ENCODE peak calls at places on chromosomes 6 and 20, in ten cellular contexts. One of them, this sample, is unnamed.

GRCh38 chr20:44357555-44358130 is 2.1 kb downstream of the HNF4A start:
- DNase-seq in CD8-positive, alpha-beta T cell: no peak
- DNase-seq in heart right ventricle: no peak
- DNase-seq in fibroblast of mammary gland: no peak
- DNase-seq in H1: no peak
- DNase-seq in left ventricle myocardium inferior: peak
- DNase-seq in WERI-Rb-1: no peak
- DNase-seq in bronchial epithelial cell: no peak
- DNase-seq in A549: no peak
- DNase-seq in fibroblast of lung: peak
- DNase-seq in this sample: no peak

GRCh38 chr20:32362924-32363364 is 4.8 kb downstream of the ASXL1 start:
- DNase-seq in CD8-positive, alpha-beta T cell: no peak
- DNase-seq in heart right ventricle: no peak
- DNase-seq in fibroblast of mammary gland: no peak
- DNase-seq in H1: no peak
- DNase-seq in left ventricle myocardium inferior: no peak
- DNase-seq in WERI-Rb-1: no peak
- DNase-seq in bronchial epithelial cell: no peak
- DNase-seq in A549: no peak
- DNase-seq in fibroblast of lung: no peak
- DNase-seq in this sample: no peak

GRCh38 chr6:40346241-40346640 is 240.9 kb downstream of the LRFN2 start:
- DNase-seq in CD8-positive, alpha-beta T cell: no peak
- DNase-seq in heart right ventricle: no peak
- DNase-seq in fibroblast of mammary gland: no peak
- DNase-seq in H1: no peak
- DNase-seq in left ventricle myocardium inferior: no peak
- DNase-seq in WERI-Rb-1: peak
- DNase-seq in bronchial epithelial cell: no peak
- DNase-seq in A549: no peak
- DNase-seq in fibroblast of lung: no peak
- DNase-seq in this sample: no peak

GRCh38 chr6:116370717-116371383 is at the start of gene DSE:
- DNase-seq in CD8-positive, alpha-beta T cell: peak
- DNase-seq in heart right ventricle: peak
- DNase-seq in fibroblast of mammary gland: peak
- DNase-seq in H1: no peak
- DNase-seq in left ventricle myocardium inferior: peak
- DNase-seq in WERI-Rb-1: peak
- DNase-seq in bronchial epithelial cell: peak
- DNase-seq in A549: peak
- DNase-seq in fibroblast of lung: peak
- DNase-seq in this sample: no peak

GRCh38 chr6:170080828-170081368 is 210.0 kb downstream of the DLL1 start:
- DNase-seq in CD8-positive, alpha-beta T cell: no peak
- DNase-seq in heart right ventricle: no peak
- DNase-seq in fibroblast of mammary gland: no peak
- DNase-seq in H1: no peak
- DNase-seq in left ventricle myocardium inferior: peak
- DNase-seq in WERI-Rb-1: peak
- DNase-seq in bronchial epithelial cell: no peak
- DNase-seq in A549: no peak
- DNase-seq in fibroblast of lung: no peak
- DNase-seq in this sample: no peak

GRCh38 chr20:3680701-3681351 is 984 bp downstream of the ADAM33 start:
- DNase-seq in CD8-positive, alpha-beta T cell: no peak
- DNase-seq in heart right ventricle: no peak
- DNase-seq in fibroblast of mammary gland: no peak
- DNase-seq in H1: no peak
- DNase-seq in left ventricle myocardium inferior: no peak
- DNase-seq in WERI-Rb-1: no peak
- DNase-seq in bronchial epithelial cell: no peak
- DNase-seq in A549: no peak
- DNase-seq in fibroblast of lung: peak
- DNase-seq in this sample: no peak

GRCh38 chr20:61896058-61896961 is 169.4 kb downstream of the TAF4 start:
- DNase-seq in CD8-positive, alpha-beta T cell: no peak
- DNase-seq in heart right ventricle: peak
- DNase-seq in fibroblast of mammary gland: peak
- DNase-seq in H1: peak
- DNase-seq in left ventricle myocardium inferior: peak
- DNase-seq in WERI-Rb-1: peak
- DNase-seq in bronchial epithelial cell: peak
- DNase-seq in A549: peak
- DNase-seq in fibroblast of lung: peak
- DNase-seq in this sample: no peak

GRCh38 chr6:16316741-16317251 is 78.4 kb downstream of the GMPR start:
- DNase-seq in CD8-positive, alpha-beta T cell: no peak
- DNase-seq in heart right ventricle: no peak
- DNase-seq in fibroblast of mammary gland: peak
- DNase-seq in H1: no peak
- DNase-seq in left ventricle myocardium inferior: no peak
- DNase-seq in WERI-Rb-1: peak
- DNase-seq in bronchial epithelial cell: peak
- DNase-seq in A549: peak
- DNase-seq in fibroblast of lung: peak
- DNase-seq in this sample: no peak

GRCh38 chr6:13418838-13419237 is 68.6 kb downstream of the GFOD1 start:
- DNase-seq in CD8-positive, alpha-beta T cell: no peak
- DNase-seq in heart right ventricle: no peak
- DNase-seq in fibroblast of mammary gland: no peak
- DNase-seq in H1: no peak
- DNase-seq in left ventricle myocardium inferior: no peak
- DNase-seq in WERI-Rb-1: no peak
- DNase-seq in bronchial epithelial cell: no peak
- DNase-seq in A549: no peak
- DNase-seq in fibroblast of lung: no peak
- DNase-seq in this sample: no peak

GRCh38 chr20:26169506-26169905 is 472.9 kb upstream of the ZNF337 start:
- DNase-seq in CD8-positive, alpha-beta T cell: no peak
- DNase-seq in heart right ventricle: no peak
- DNase-seq in fibroblast of mammary gland: peak
- DNase-seq in H1: no peak
- DNase-seq in left ventricle myocardium inferior: no peak
- DNase-seq in WERI-Rb-1: no peak
- DNase-seq in bronchial epithelial cell: no peak
- DNase-seq in A549: no peak
- DNase-seq in fibroblast of lung: no peak
- DNase-seq in this sample: no peak

GRCh38 chr6:30327232-30327746 is 562 bp downstream of the TRIM39 start:
- DNase-seq in CD8-positive, alpha-beta T cell: peak
- DNase-seq in heart right ventricle: no peak
- DNase-seq in fibroblast of mammary gland: no peak
- DNase-seq in H1: no peak
- DNase-seq in left ventricle myocardium inferior: no peak
- DNase-seq in WERI-Rb-1: no peak
- DNase-seq in bronchial epithelial cell: peak
- DNase-seq in A549: peak
- DNase-seq in fibroblast of lung: no peak
- DNase-seq in this sample: no peak

GRCh38 chr6:74574794-74575193 is 631.1 kb downstream of the COL12A1 start:
- DNase-seq in CD8-positive, alpha-beta T cell: no peak
- DNase-seq in heart right ventricle: no peak
- DNase-seq in fibroblast of mammary gland: peak
- DNase-seq in H1: no peak
- DNase-seq in left ventricle myocardium inferior: no peak
- DNase-seq in WERI-Rb-1: no peak
- DNase-seq in bronchial epithelial cell: peak
- DNase-seq in A549: no peak
- DNase-seq in fibroblast of lung: peak
- DNase-seq in this sample: no peak

GRCh38 chr6:115983998-115984397 is 76.7 kb downstream of the FRK start:
- DNase-seq in CD8-positive, alpha-beta T cell: no peak
- DNase-seq in heart right ventricle: no peak
- DNase-seq in fibroblast of mammary gland: no peak
- DNase-seq in H1: no peak
- DNase-seq in left ventricle myocardium inferior: no peak
- DNase-seq in WERI-Rb-1: no peak
- DNase-seq in bronchial epithelial cell: no peak
- DNase-seq in A549: no peak
- DNase-seq in fibroblast of lung: no peak
- DNase-seq in this sample: no peak

GRCh38 chr6:21845018-21845417 is 251.5 kb downstream of the SOX4 start:
- DNase-seq in CD8-positive, alpha-beta T cell: no peak
- DNase-seq in heart right ventricle: no peak
- DNase-seq in fibroblast of mammary gland: no peak
- DNase-seq in H1: no peak
- DNase-seq in left ventricle myocardium inferior: no peak
- DNase-seq in WERI-Rb-1: no peak
- DNase-seq in bronchial epithelial cell: no peak
- DNase-seq in A549: no peak
- DNase-seq in fibroblast of lung: no peak
- DNase-seq in this sample: no peak

GRCh38 chr20:17226410-17227198 is at the start of gene PCSK2:
- DNase-seq in CD8-positive, alpha-beta T cell: no peak
- DNase-seq in heart right ventricle: peak
- DNase-seq in fibroblast of mammary gland: peak
- DNase-seq in H1: peak
- DNase-seq in left ventricle myocardium inferior: peak
- DNase-seq in WERI-Rb-1: peak
- DNase-seq in bronchial epithelial cell: peak
- DNase-seq in A549: peak
- DNase-seq in fibroblast of lung: peak
- DNase-seq in this sample: no peak

GRCh38 chr6:141830530-141830929 is 302.2 kb upstream of the GJE1 start:
- DNase-seq in CD8-positive, alpha-beta T cell: no peak
- DNase-seq in heart right ventricle: no peak
- DNase-seq in fibroblast of mammary gland: no peak
- DNase-seq in H1: no peak
- DNase-seq in left ventricle myocardium inferior: no peak
- DNase-seq in WERI-Rb-1: no peak
- DNase-seq in bronchial epithelial cell: no peak
- DNase-seq in A549: no peak
- DNase-seq in fibroblast of lung: no peak
- DNase-seq in this sample: no peak

GRCh38 chr6:16947461-16948159 is 154.2 kb upstream of the STMND1 start:
- DNase-seq in CD8-positive, alpha-beta T cell: no peak
- DNase-seq in heart right ventricle: no peak
- DNase-seq in fibroblast of mammary gland: peak
- DNase-seq in H1: peak
- DNase-seq in left ventricle myocardium inferior: no peak
- DNase-seq in WERI-Rb-1: no peak
- DNase-seq in bronchial epithelial cell: peak
- DNase-seq in A549: no peak
- DNase-seq in fibroblast of lung: peak
- DNase-seq in this sample: peak

GRCh38 chr6:143962644-143962929 is 45.5 kb downstream of the PLAGL1 start:
- DNase-seq in CD8-positive, alpha-beta T cell: no peak
- DNase-seq in heart right ventricle: no peak
- DNase-seq in fibroblast of mammary gland: peak
- DNase-seq in H1: no peak
- DNase-seq in left ventricle myocardium inferior: no peak
- DNase-seq in WERI-Rb-1: peak
- DNase-seq in bronchial epithelial cell: peak
- DNase-seq in A549: no peak
- DNase-seq in fibroblast of lung: peak
- DNase-seq in this sample: peak

GRCh38 chr6:28648035-28648877 is 122.6 kb downstream of the GPX5 start:
- DNase-seq in CD8-positive, alpha-beta T cell: no peak
- DNase-seq in heart right ventricle: no peak
- DNase-seq in fibroblast of mammary gland: peak
- DNase-seq in H1: peak
- DNase-seq in left ventricle myocardium inferior: no peak
- DNase-seq in WERI-Rb-1: peak
- DNase-seq in bronchial epithelial cell: peak
- DNase-seq in A549: peak
- DNase-seq in fibroblast of lung: peak
- DNase-seq in this sample: peak

GRCh38 chr6:158205220-158205944 is 37.2 kb downstream of the GTF2H5 start:
- DNase-seq in CD8-positive, alpha-beta T cell: no peak
- DNase-seq in heart right ventricle: no peak
- DNase-seq in fibroblast of mammary gland: no peak
- DNase-seq in H1: no peak
- DNase-seq in left ventricle myocardium inferior: no peak
- DNase-seq in WERI-Rb-1: peak
- DNase-seq in bronchial epithelial cell: no peak
- DNase-seq in A549: no peak
- DNase-seq in fibroblast of lung: no peak
- DNase-seq in this sample: no peak

GRCh38 chr20:35463455-35464300 is 8.3 kb downstream of the CEP250 start:
- DNase-seq in CD8-positive, alpha-beta T cell: peak
- DNase-seq in heart right ventricle: no peak
- DNase-seq in fibroblast of mammary gland: peak
- DNase-seq in H1: no peak
- DNase-seq in left ventricle myocardium inferior: no peak
- DNase-seq in WERI-Rb-1: peak
- DNase-seq in bronchial epithelial cell: peak
- DNase-seq in A549: peak
- DNase-seq in fibroblast of lung: peak
- DNase-seq in this sample: no peak

GRCh38 chr6:14462135-14462905 is 344.7 kb downstream of the CD83 start:
- DNase-seq in CD8-positive, alpha-beta T cell: no peak
- DNase-seq in heart right ventricle: no peak
- DNase-seq in fibroblast of mammary gland: no peak
- DNase-seq in H1: no peak
- DNase-seq in left ventricle myocardium inferior: no peak
- DNase-seq in WERI-Rb-1: no peak
- DNase-seq in bronchial epithelial cell: no peak
- DNase-seq in A549: no peak
- DNase-seq in fibroblast of lung: no peak
- DNase-seq in this sample: no peak
- TF ChIP-seq CTCF in CD8-positive, alpha-beta T cell: no peak
- TF ChIP-seq CTCF in heart right ventricle: no peak
- TF ChIP-seq CTCF in fibroblast of mammary gland: no peak
- TF ChIP-seq CTCF in H1: no peak
- TF ChIP-seq CTCF in left ventricle myocardium inferior: no peak
- TF ChIP-seq CTCF in WERI-Rb-1: no peak
- TF ChIP-seq CTCF in bronchial epithelial cell: no peak
- TF ChIP-seq CTCF in A549: no peak
- TF ChIP-seq CTCF in fibroblast of lung: no peak
- TF ChIP-seq CTCF in this sample: no peak

GRCh38 chr6:132733288-132733687 is 19.4 kb upstream of the VNN1 start:
- DNase-seq in CD8-positive, alpha-beta T cell: no peak
- DNase-seq in heart right ventricle: no peak
- DNase-seq in fibroblast of mammary gland: no peak
- DNase-seq in H1: no peak
- DNase-seq in left ventricle myocardium inferior: no peak
- DNase-seq in WERI-Rb-1: no peak
- DNase-seq in bronchial epithelial cell: no peak
- DNase-seq in A549: no peak
- DNase-seq in fibroblast of lung: no peak
- DNase-seq in this sample: no peak
- H3K4me3 ChIP-seq in CD8-positive, alpha-beta T cell: no peak
- H3K4me3 ChIP-seq in heart right ventricle: no peak
- H3K4me3 ChIP-seq in fibroblast of mammary gland: no peak
- H3K4me3 ChIP-seq in H1: no peak
- H3K4me3 ChIP-seq in left ventricle myocardium inferior: no peak
- H3K4me3 ChIP-seq in WERI-Rb-1: no peak
- H3K4me3 ChIP-seq in bronchial epithelial cell: no peak
- H3K4me3 ChIP-seq in A549: no peak
- H3K4me3 ChIP-seq in fibroblast of lung: no peak
- H3K4me3 ChIP-seq in this sample: no peak

GRCh38 chr20:59948828-59949720 is 8.9 kb downstream of the FAM217B start:
- DNase-seq in CD8-positive, alpha-beta T cell: no peak
- DNase-seq in heart right ventricle: no peak
- DNase-seq in fibroblast of mammary gland: peak
- DNase-seq in H1: no peak
- DNase-seq in left ventricle myocardium inferior: no peak
- DNase-seq in WERI-Rb-1: no peak
- DNase-seq in bronchial epithelial cell: peak
- DNase-seq in A549: no peak
- DNase-seq in fibroblast of lung: peak
- DNase-seq in this sample: no peak
- TF ChIP-seq CTCF in CD8-positive, alpha-beta T cell: peak
- TF ChIP-seq CTCF in heart right ventricle: peak
- TF ChIP-seq CTCF in fibroblast of mammary gland: peak
- TF ChIP-seq CTCF in H1: peak
- TF ChIP-seq CTCF in left ventricle myocardium inferior: peak
- TF ChIP-seq CTCF in WERI-Rb-1: peak
- TF ChIP-seq CTCF in bronchial epithelial cell: peak
- TF ChIP-seq CTCF in A549: peak
- TF ChIP-seq CTCF in fibroblast of lung: peak
- TF ChIP-seq CTCF in this sample: peak

GRCh38 chr6:36351152-36351571 is 14.5 kb upstream of the BNIP5 start:
- DNase-seq in CD8-positive, alpha-beta T cell: no peak
- DNase-seq in heart right ventricle: no peak
- DNase-seq in fibroblast of mammary gland: peak
- DNase-seq in H1: no peak
- DNase-seq in left ventricle myocardium inferior: no peak
- DNase-seq in WERI-Rb-1: no peak
- DNase-seq in bronchial epithelial cell: no peak
- DNase-seq in A549: no peak
- DNase-seq in fibroblast of lung: peak
- DNase-seq in this sample: no peak
- H3K4me3 ChIP-seq in CD8-positive, alpha-beta T cell: no peak
- H3K4me3 ChIP-seq in heart right ventricle: no peak
- H3K4me3 ChIP-seq in fibroblast of mammary gland: no peak
- H3K4me3 ChIP-seq in H1: no peak
- H3K4me3 ChIP-seq in left ventricle myocardium inferior: no peak
- H3K4me3 ChIP-seq in WERI-Rb-1: no peak
- H3K4me3 ChIP-seq in bronchial epithelial cell: no peak
- H3K4me3 ChIP-seq in A549: no peak
- H3K4me3 ChIP-seq in fibroblast of lung: no peak
- H3K4me3 ChIP-seq in this sample: no peak

This sample was measured in AG04449.